ENCODE peak calls at places on chromosomes 5 and 9, in seven cellular contexts. W is NCI-H2081; V is ovary; K is activated CD8-positive, alpha-beta memory T cell treated with anti-CD3 and anti-CD28 coated beads, Interleukin-2, amount 50 U/mL, for 4 hours; C is lower leg skin; P is IMR-90; O is NCI-H510A treated with DMSO at 0.1 percent for 48 hours. N is an unnamed sample.
A peak's percentile ranks its signal among the peaks of the same experiment; 100 is the strongest.

GRCh38 chr5:140044041-140044440 is 942 bp upstream of the NRG2 start:
- DNase-seq in C (no peak), W (no peak), K (no peak), P (no peak), O (no peak), V (no peak), N (no peak)

GRCh38 chr5:141821430-141821925 is 56.7 kb downstream of the PCDH1 start:
- DNase-seq in C (no peak), W (peak; percentile 23), P (peak; percentile 94), O (no peak), K (no peak), V (no peak), N (no peak)

GRCh38 chr9:99181621-99182020 is 40.1 kb downstream of the ALG2 start:
- DNase-seq in W (no peak), P (peak; percentile 72), O (no peak), V (no peak), C (no peak), K (no peak), N (no peak)

GRCh38 chr5:106521701-106522100 is 1149.0 kb downstream of the EFNA5 start:
- DNase-seq in P (peak; percentile 76), K (no peak), C (no peak), V (no peak), W (no peak), O (no peak), N (no peak)

GRCh38 chr5:139711067-139711851 is 63.1 kb downstream of the CXXC5 start:
- DNase-seq in V (no peak), P (peak; percentile 28), K (peak; percentile 61), O (peak; percentile 43), C (no peak), W (peak; percentile 51), N (peak; percentile 64)

GRCh38 chr9:85586684-85587083 is 155.1 kb downstream of the AGTPBP1 start:
- DNase-seq in V (no peak), C (no peak), W (no peak), K (no peak), P (no peak), O (no peak), N (no peak)

GRCh38 chr9:104276709-104277245 is 182.7 kb downstream of the SMC2 start:
- DNase-seq in O (no peak), P (no peak), K (no peak), V (no peak), C (no peak), W (no peak), N (no peak)

GRCh38 chr9:121206516-121207370 is 5.1 kb upstream of the RAB14 start:
- DNase-seq in O (no peak), V (no peak), C (no peak), W (no peak), P (peak; percentile 25), K (no peak), N (no peak)

GRCh38 chr9:366620-367019 is 152.0 kb downstream of the DOCK8 start:
- DNase-seq in W (no peak), O (no peak), P (no peak), K (no peak), V (no peak), C (no peak), N (no peak)

GRCh38 chr9:112046181-112046580 is 128.9 kb downstream of the SUSD1 start:
- DNase-seq in C (no peak), W (no peak), V (no peak), O (no peak), K (no peak), P (peak; percentile 86), N (no peak)

GRCh38 chr5:102749416-102750021 is 5.6 kb upstream of the PAM start:
- DNase-seq in V (no peak), O (no peak), K (no peak), W (peak; percentile 12), C (no peak), P (no peak), N (no peak)

GRCh38 chr5:136094913-136095641 is 37.6 kb upstream of the SMAD5 start:
- DNase-seq in W (no peak), P (no peak), K (no peak), O (peak; percentile 76), V (no peak), C (no peak), N (no peak)

GRCh38 chr9:124208571-124208970 is 49.2 kb upstream of the NEK6 start:
- DNase-seq in O (no peak), K (no peak), P (no peak), C (no peak), W (no peak), V (no peak), N (no peak)